ENCODE peak calls at places on chromosomes 7 and 10, in six cellular contexts. F, P, I, C, D and O are unnamed samples.

GRCh38 chr7:22109761-22110160 is 164.1 kb upstream of the CDCA7L start:
- DNase-seq in F (no peak), C (peak), I (no peak), D (peak), P (peak), O (peak)

GRCh38 chr10:93068411-93069244 is 5.1 kb upstream of the CYP26A1 start:
- DNase-seq in I (no peak), C (no peak), P (no peak), F (no peak), D (peak), O (no peak)

GRCh38 chr7:28112467-28112866 is 68.1 kb downstream of the JAZF1 start:
- DNase-seq in F (no peak), I (no peak), D (no peak), P (no peak), C (no peak), O (no peak)

GRCh38 chr10:68271104-68271882 is 39.4 kb upstream of the ATOH7 start:
- DNase-seq in I (no peak), P (no peak), C (no peak), D (peak), F (no peak), O (no peak)

GRCh38 chr7:105979405-105979804 is 16.3 kb downstream of the CDHR3 start:
- DNase-seq in F (no peak), I (no peak), P (peak), D (no peak), C (no peak), O (no peak)

GRCh38 chr10:53664620-53665019 is 892.0 kb upstream of the MBL2 start:
- DNase-seq in F (no peak), D (peak), P (peak), I (no peak), C (no peak), O (no peak)

GRCh38 chr10:17637869-17638268 is 6.1 kb upstream of the STAM start:
- DNase-seq in D (no peak), I (no peak), F (no peak), P (no peak), C (no peak), O (no peak)

GRCh38 chr10:29377333-29377961 is 88.6 kb downstream of the LYZL1 start:
- DNase-seq in F (no peak), C (no peak), D (peak), P (peak), I (no peak), O (no peak)

GRCh38 chr7:151245360-151246160 is 2.9 kb downstream of the SMARCD3 start:
- DNase-seq in P (no peak), D (no peak), C (peak), F (peak), I (no peak), O (peak)

GRCh38 chr7:47039899-47040298 is 542.0 kb downstream of the TNS3 start:
- DNase-seq in I (no peak), C (no peak), P (no peak), F (no peak), D (peak), O (no peak)

GRCh38 chr7:40057292-40057691 is 77.1 kb downstream of the MPLKIP start:
- DNase-seq in D (peak), P (peak), F (no peak), C (no peak), I (no peak), O (no peak)

GRCh38 chr10:93495654-93496321 is 624 bp upstream of the CEP55 start:
- DNase-seq in P (no peak), C (no peak), D (peak), F (no peak), I (no peak), O (no peak)

GRCh38 chr7:151867912-151868804 is 8.8 kb downstream of the PRKAG2 start:
- DNase-seq in I (no peak), D (no peak), C (no peak), F (no peak), P (peak), O (no peak)

GRCh38 chr7:66871076-66871475 is 49.9 kb upstream of the TMEM248 start:
- DNase-seq in D (peak), C (no peak), F (no peak), I (no peak), P (no peak), O (no peak)

GRCh38 chr7:20744913-20745587 is 41.6 kb downstream of the SP8 start:
- DNase-seq in P (no peak), F (no peak), I (no peak), C (no peak), D (no peak), O (no peak)

GRCh38 chr10:33665512-33665911 is 331.0 kb upstream of the NRP1 start:
- DNase-seq in P (no peak), C (no peak), F (no peak), I (no peak), D (no peak), O (no peak)

GRCh38 chr7:91280604-91281003 is 16.4 kb downstream of the FZD1 start:
- DNase-seq in F (no peak), D (no peak), C (no peak), I (no peak), P (no peak), O (no peak)

GRCh38 chr10:45550903-45551302 is 121.7 kb downstream of the ZFAND4 start:
- DNase-seq in I (no peak), D (no peak), F (no peak), C (no peak), P (no peak), O (no peak)

GRCh38 chr7:116041615-116042014 is 11.1 kb upstream of the TFEC start:
- DNase-seq in D (no peak), P (no peak), I (no peak), C (peak), F (no peak), O (no peak)

GRCh38 chr7:123633553-123633952 is 22.1 kb upstream of the LMOD2 start:
- DNase-seq in C (no peak), I (no peak), F (no peak), P (no peak), D (peak), O (no peak)

GRCh38 chr7:106731637-106732036 is 70.7 kb upstream of the CCDC71L start:
- DNase-seq in P (no peak), D (peak), I (no peak), C (no peak), F (no peak), O (no peak)

GRCh38 chr7:90269163-90269562 is 24.2 kb downstream of the CFAP69 start:
- DNase-seq in D (peak), F (no peak), I (no peak), C (no peak), P (no peak), O (no peak)

GRCh38 chr10:70829543-70829942 is 13.8 kb downstream of the SGPL1 start:
- DNase-seq in P (no peak), F (peak), D (no peak), I (no peak), C (no peak), O (no peak)

GRCh38 chr7:112236597-112236996 is 30.1 kb downstream of the ZNF277 start:
- DNase-seq in C (no peak), I (no peak), P (no peak), F (no peak), D (no peak), O (no peak)

GRCh38 chr7:112233048-112233697 is 26.7 kb downstream of the ZNF277 start:
- DNase-seq in I (no peak), D (no peak), F (no peak), P (no peak), C (no peak), O (no peak)

GRCh38 chr7:112234147-112234546 is 27.7 kb downstream of the ZNF277 start:
- DNase-seq in D (no peak), P (no peak), C (no peak), F (no peak), I (no peak), O (no peak)

GRCh38 chr7:112238330-112238729 is 31.8 kb downstream of the ZNF277 start:
- DNase-seq in C (no peak), I (no peak), P (no peak), F (no peak), D (no peak), O (no peak)

DNA sequence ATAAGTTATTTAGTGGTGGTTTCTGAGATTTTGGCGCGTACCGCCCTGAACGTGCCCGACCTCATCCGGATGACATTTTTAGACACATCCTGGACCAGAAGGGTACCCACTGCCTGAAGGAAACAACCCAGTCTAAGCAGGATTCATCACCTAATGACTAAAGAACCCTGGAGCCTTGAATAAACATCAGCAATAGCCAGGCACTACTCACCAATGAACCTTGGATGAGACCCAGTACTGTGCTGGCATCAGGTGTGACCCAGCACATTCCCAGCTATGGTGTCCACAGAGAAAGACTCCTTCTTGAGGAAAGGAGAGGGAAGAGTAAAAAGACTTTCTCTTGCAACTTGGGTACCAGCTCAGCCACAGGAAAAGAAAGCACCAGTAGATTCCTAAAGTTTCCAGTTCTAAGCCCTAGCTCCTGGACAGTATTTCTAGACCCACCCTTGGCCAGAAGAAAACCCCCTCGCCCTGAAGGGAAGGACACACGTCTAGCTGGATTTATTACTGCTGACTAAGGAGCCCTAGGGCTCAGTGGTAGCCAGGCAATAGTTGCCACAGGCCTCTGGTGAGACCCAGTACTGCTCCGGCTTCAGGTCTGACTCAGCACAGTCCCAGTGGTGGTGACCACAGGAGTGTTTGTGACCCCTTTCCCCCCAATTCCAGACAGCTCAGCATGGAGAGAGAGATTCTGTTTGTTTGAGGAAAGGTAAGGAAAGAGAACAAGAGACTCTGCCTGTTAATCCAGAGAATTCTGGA is 32.5 kb downstream of the ZNF277 start:
- DNase-seq in I (no peak), C (no peak), P (no peak), F (no peak), D (no peak), O (no peak)
- H3K4me3 ChIP-seq in I (no peak), C (no peak), P (no peak), F (no peak), D (no peak), O (no peak)

DNA sequence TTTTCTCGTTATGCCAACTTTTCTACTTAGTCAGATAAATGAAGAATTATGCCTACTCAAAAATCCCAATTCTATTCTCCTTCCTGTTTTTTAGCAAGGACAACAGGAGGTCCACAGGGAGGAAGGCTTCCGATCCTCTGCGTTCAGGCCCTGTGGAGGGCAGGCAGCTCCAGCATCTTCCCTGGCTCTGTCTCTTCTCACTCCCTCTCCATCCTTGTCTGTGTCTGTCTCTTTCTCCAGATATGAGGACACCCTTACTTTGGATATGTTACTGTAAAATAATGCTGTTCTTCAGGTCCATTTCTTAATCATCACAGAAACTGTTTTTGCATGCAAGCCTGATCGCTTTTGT is 166.6 kb downstream of the ELMO1 start:
- DNase-seq in D (no peak), F (no peak), I (no peak), C (no peak), P (no peak), O (no peak)
- H3K27ac ChIP-seq in D (no peak), F (no peak), I (no peak), C (no peak), P (no peak), O (no peak)

GRCh38 chr7:128894101-128894440 is 16.4 kb downstream of the KCP start:
- DNase-seq in I (no peak), F (no peak), C (no peak), D (no peak), P (no peak), O (no peak)

GRCh38 chr7:128895320-128895719 is 15.2 kb downstream of the KCP start:
- DNase-seq in F (no peak), D (no peak), I (no peak), C (no peak), P (no peak), O (no peak)

GRCh38 chr7:128891942-128892269 is 18.6 kb downstream of the KCP start:
- DNase-seq in F (no peak), P (no peak), I (no peak), C (no peak), D (no peak), O (no peak)

GRCh38 chr7:128892521-128893250 is 17.8 kb downstream of the KCP start:
- DNase-seq in D (no peak), P (no peak), C (no peak), I (no peak), F (no peak), O (no peak)

DNA sequence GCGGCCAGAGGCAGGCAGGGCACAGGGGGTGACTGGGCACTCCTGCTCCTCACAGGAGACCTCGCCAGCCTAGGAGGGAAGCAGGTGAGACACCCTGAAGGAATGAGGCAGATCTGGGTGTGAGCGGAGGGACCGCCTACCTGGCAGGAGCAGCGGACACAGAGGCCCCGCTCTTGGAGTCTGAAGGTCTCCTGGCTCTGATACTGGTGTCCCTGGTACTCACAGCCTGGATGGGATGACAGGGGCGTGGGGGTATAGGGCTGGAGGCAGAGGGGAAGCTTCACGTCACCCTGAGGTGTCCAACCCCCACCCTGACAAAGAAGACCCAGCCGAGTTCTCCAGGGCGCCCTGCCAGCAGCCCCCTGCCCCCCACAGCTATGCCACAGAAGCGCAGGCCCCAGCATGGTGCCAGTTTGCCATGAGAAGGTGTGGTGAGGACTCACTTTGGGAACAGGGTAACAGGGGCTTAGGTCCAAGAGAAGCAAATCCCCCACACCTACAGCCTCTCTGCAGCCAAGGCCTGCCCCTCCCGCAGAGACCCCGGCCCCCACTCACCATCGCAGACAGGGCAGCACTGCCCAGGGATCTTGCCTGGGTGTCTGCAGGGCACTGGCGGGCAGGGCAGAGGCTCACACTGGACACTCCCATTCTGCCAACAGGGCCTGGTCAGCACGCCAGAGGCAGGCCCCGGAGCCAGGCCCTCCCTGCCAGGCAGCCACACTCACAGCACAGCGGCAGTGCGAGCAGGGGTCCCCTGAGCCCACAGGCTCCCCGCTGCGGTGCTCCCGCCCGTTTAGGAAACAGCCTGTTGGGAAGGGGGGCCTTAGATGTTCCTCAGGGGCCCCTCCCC is 17.0 kb downstream of the KCP start:
- DNase-seq in F (no peak), C (no peak), P (no peak), D (no peak), I (no peak), O (no peak)
- H3K4me3 ChIP-seq in F (no peak), C (no peak), P (no peak), D (no peak), I (no peak), O (no peak)

DNA sequence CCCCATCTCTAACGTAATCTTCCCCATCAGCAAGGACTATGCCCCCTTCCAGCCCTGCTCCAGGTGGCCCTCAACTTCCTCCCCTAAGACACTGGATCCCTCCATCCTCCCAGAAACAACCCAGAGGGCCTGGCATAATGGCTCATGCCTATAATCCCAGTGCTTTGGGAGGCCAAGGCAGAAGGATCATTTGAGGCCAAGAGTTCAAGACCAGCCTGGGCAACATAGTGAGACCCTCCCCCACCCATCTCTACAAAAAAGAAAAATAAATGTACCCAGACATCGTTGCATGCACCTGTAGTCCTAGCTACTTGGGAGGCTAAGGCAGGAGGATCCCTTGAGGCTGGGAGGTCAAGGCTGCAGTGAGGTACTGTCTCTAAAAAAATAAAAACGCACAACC is 42.6 kb downstream of the TMEM130 start:
- DNase-seq in P (no peak), D (no peak), C (no peak), F (no peak), I (no peak), O (no peak)
- H3K27ac ChIP-seq in P (no peak), D (no peak), C (no peak), F (no peak), I (peak), O (no peak)

DNA sequence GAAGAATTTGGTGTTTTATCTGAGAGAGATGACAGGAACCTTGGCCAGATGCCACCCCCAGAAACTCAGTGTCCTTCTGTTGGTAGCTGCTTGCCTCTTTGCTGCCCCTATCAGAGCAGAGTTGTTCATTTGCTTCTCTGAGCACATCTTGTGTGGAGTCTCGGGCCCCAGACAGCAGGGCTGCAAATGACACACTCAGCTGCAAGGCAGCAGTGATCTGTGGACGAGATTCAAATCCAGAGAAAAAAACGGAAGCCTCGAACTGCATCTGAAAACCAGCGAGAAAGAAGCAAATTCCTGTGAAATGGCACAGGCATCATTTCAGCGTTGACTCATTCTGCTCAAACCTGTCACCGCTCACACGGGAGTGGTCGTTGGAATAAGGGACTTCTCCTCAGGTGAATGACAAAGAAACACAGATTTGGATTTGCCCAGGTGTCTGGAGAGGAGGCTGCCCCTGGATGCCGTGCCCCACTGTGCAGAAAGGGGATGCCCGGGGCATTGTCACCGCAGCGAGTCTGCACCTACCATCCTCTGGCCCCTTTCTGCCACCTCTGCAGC is 144.7 kb downstream of the PFKFB3 start:
- DNase-seq in I (no peak), P (peak), D (no peak), F (no peak), C (peak), O (no peak)
- H3K4me3 ChIP-seq in I (no peak), P (no peak), D (no peak), F (peak), C (peak), O (no peak)

DNA sequence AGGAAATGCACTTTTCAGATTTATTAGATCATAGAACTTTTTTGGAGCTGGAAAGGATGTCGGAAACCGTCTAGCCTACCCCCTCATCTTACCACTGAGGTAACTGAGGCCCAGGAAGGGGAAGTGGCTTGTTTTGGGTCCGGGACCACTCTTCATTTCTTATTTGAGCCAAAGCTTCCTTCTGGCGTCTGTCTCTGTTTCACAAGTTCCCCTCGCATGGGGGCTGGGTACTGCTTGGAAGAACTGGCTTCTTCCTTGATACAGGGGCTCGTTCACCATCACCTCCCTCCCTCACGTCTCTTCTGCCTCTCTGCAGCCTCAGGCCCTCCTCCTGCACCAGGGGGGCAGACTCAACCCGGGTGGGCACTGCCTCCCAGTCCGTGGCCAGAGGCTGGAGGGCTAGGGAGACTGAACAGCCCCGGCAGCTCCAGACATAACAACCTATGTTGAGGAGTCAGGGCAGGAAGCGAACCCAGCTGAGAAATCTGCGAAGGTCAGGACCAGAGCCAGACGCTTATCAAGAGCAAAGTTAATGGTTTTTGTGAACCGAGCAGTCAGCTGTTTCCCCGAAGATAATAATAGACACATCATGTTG is 12.9 kb downstream of the HTRA1 start:
- DNase-seq in F (no peak), I (no peak), P (no peak), C (no peak), D (peak), O (no peak)
- H3K27ac ChIP-seq in F (no peak), I (peak), P (no peak), C (no peak), D (peak), O (no peak)

GRCh38 chr7:99928994-99929729 is at the start of gene GJC3:
- DNase-seq in D (peak), C (peak), P (peak), I (no peak), F (no peak), O (peak)
- H3K4me3 ChIP-seq in D (peak), C (no peak), P (no peak), I (no peak), F (peak), O (peak)

DNA sequence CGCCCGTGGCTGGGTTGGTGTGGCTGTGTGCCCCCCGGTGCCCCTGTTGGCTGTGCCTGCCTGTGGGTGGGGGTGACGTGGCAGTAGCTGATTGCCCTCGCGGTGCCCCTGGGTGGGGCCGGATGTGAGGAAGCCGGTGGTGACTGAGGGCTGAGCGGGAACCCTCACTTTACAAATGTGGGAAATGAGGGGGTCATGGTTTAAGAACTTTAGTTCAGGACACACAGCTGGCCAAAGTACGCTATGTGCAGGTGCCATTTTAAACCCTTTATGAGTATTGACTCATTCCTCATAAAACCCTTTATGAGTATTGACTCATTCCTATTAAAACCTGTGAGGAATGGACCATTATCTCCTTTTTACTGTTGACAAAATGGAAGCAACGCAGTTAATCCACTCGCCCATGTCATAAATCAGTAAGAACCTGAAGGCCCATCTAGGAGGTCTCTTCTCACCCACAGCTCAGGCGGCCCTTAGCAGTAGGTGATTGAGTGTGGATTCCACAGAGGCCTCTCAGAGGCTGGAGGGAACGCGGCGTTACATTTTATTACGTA is 290.1 kb upstream of the COBL start:
- DNase-seq in F (no peak), I (no peak), D (no peak), C (no peak), P (no peak), O (no peak)
- H3K27ac ChIP-seq in F (no peak), I (no peak), D (no peak), C (peak), P (no peak), O (no peak)